ENCODE peak calls at places on chromosomes 2 and 18, in four cellular contexts. W, L, P and M are unnamed samples.

GRCh38 chr2:1055014-1055595 is 104.5 kb downstream of the SNTG2 start:
- DNase-seq in W (no peak), P (no peak), L (peak), M (no peak)

GRCh38 chr2:124325667-124326425 is 300.8 kb downstream of the CNTNAP5 start:
- DNase-seq in W (peak), L (peak), P (no peak), M (no peak)

GRCh38 chr2:43178055-43178598 is 48.3 kb downstream of the ZFP36L2 start:
- DNase-seq in L (no peak), P (no peak), W (no peak), M (no peak)

GRCh38 chr2:129877795-129878775 is 101.4 kb upstream of the RAB6C start:
- DNase-seq in W (peak), L (peak), P (peak), M (no peak)

GRCh38 chr2:101958071-101958470 is 33.7 kb upstream of the IL1R2 start:
- DNase-seq in W (no peak), P (no peak), L (peak), M (no peak)

GRCh38 chr2:236600158-236600557 is 30.5 kb downstream of the ACKR3 start:
- DNase-seq in L (no peak), W (no peak), P (no peak), M (no peak)

GRCh38 chr2:26016012-26016742 is 17.7 kb upstream of the RAB10 start:
- DNase-seq in P (no peak), L (peak), W (no peak), M (no peak)

GRCh38 chr18:23617412-23618009 is 31.2 kb upstream of the NPC1 start:
- DNase-seq in W (no peak), L (no peak), P (no peak), M (peak)

GRCh38 chr2:88458633-88459032 is 6.1 kb upstream of the FOXI3 start:
- DNase-seq in L (no peak), W (no peak), P (no peak), M (no peak)

GRCh38 chr2:203328735-203329549 is 748 bp downstream of the ABI2 start:
- DNase-seq in W (no peak), P (peak), L (peak), M (peak)

GRCh38 chr2:197839327-197839726 is 34.9 kb downstream of the PLCL1 start:
- DNase-seq in P (no peak), L (no peak), W (no peak), M (no peak)

GRCh38 chr2:160246356-160246755 is 46.3 kb upstream of the ITGB6 start:
- DNase-seq in W (no peak), L (no peak), P (no peak), M (no peak)

GRCh38 chr18:58161659-58162058 is 117.6 kb downstream of the NEDD4L start:
- DNase-seq in W (no peak), P (no peak), L (peak), M (no peak)

GRCh38 chr2:205731521-205731965 is 49.2 kb downstream of the NRP2 start:
- DNase-seq in P (no peak), W (no peak), L (peak), M (no peak)

GRCh38 chr2:166032361-166032760 is 78.8 kb upstream of the TTC21B start:
- DNase-seq in P (no peak), W (no peak), L (no peak), M (no peak)

GRCh38 chr18:56648307-56648706 is 2.9 kb upstream of the WDR7 start:
- DNase-seq in P (no peak), L (no peak), W (no peak), M (no peak)

GRCh38 chr18:56650944-56651770 is at the start of gene WDR7:
- DNase-seq in P (peak), L (peak), W (peak), M (peak)

GRCh38 chr18:56652802-56653201 is 1.6 kb downstream of the WDR7 start:
- DNase-seq in L (no peak), W (peak), P (no peak), M (no peak)

GRCh38 chr18:56651771-56652092 is 573 bp downstream of the WDR7 start:
- DNase-seq in P (no peak), W (no peak), L (no peak), M (no peak)

DNA sequence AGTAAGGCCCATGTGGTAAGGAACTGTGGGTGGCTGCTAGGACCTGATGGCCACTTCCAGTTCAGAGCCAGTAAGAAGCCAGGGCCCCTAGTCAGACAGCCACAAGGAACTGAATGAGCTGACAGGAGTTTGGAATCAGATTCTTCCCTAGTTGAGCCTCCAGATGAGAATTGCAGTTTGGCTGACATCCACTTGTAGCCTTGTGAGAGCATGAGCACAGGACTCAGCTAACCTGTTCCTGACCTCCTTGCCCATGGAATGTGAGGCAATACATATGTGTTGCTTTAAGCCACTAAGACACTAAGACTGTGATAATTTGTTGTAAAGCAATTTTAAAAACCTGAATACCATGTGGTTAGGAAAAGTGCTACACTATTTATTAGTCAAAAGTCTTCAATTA is 1.1 kb upstream of the WDR7 start:
- DNase-seq in P (no peak), L (no peak), W (no peak), M (no peak)
- H3K4me3 ChIP-seq in P (no peak), L (no peak), W (peak), M (no peak)

GRCh38 chr2:121282800-121283382 is 2.1 kb downstream of the TFCP2L1 start:
- DNase-seq in P (no peak), L (no peak), W (no peak), M (no peak)
- H3K4me3 ChIP-seq in P (no peak), L (no peak), W (no peak), M (no peak)

GRCh38 chr18:6054443-6054842 is 159.1 kb upstream of the TMEM200C start:
- DNase-seq in L (no peak), W (no peak), P (no peak), M (no peak)

GRCh38 chr18:6055711-6056110 is 160.4 kb upstream of the TMEM200C start:
- DNase-seq in W (no peak), L (peak), P (no peak), M (no peak)

GRCh38 chr18:6057604-6058003 is 162.3 kb upstream of the TMEM200C start:
- DNase-seq in W (no peak), P (no peak), L (peak), M (no peak)

GRCh38 chr18:6058941-6059340 is 163.6 kb upstream of the TMEM200C start:
- DNase-seq in L (no peak), P (no peak), W (no peak), M (no peak)

GRCh38 chr18:6056171-6056932 is 161.0 kb upstream of the TMEM200C start:
- DNase-seq in W (no peak), P (no peak), L (peak), M (peak)
- H3K4me3 ChIP-seq in W (no peak), P (no peak), L (no peak), M (no peak)

DNA sequence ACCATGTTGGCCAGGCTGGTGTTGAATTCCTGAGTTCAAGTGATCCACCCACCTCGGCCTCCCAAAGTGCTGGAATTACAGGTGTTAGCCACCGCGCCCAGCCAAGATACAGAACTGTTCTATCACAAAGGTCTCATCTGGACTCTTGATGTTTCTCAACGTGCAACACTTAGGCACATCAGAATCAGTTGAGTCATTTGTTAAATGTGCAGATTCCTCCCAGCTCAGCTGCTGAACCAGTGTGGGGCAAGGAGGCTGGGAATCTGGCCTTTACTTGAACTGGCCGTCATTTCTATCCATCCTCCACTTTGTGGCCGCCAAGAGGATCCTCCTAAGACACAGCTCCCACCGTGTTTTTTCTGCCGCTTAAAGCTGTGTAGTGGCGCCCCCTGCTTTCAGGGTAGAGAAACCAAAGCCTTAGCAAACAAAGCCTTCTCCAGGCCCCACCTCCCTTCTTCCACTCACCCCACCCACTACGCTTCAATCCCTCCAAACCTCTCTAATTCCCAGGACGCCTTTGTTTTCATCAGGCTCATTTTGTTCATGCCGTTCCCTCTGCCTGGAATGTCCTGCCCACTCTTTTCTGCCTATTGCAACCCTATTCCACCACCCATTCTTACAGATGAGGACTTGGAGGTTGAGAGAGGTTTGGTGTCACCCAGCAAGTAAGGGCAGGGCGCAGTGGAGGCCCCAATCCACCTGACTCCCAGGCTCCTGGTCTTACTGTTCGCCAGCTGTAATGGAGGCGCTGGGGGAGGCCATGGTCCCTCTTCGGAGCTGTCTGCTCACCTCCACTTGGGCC is 776 bp upstream of the SPEG start:
- DNase-seq in P (peak), L (peak), W (peak), M (peak)
- H3K4me3 ChIP-seq in P (peak), L (peak), W (no peak), M (no peak)

DNA sequence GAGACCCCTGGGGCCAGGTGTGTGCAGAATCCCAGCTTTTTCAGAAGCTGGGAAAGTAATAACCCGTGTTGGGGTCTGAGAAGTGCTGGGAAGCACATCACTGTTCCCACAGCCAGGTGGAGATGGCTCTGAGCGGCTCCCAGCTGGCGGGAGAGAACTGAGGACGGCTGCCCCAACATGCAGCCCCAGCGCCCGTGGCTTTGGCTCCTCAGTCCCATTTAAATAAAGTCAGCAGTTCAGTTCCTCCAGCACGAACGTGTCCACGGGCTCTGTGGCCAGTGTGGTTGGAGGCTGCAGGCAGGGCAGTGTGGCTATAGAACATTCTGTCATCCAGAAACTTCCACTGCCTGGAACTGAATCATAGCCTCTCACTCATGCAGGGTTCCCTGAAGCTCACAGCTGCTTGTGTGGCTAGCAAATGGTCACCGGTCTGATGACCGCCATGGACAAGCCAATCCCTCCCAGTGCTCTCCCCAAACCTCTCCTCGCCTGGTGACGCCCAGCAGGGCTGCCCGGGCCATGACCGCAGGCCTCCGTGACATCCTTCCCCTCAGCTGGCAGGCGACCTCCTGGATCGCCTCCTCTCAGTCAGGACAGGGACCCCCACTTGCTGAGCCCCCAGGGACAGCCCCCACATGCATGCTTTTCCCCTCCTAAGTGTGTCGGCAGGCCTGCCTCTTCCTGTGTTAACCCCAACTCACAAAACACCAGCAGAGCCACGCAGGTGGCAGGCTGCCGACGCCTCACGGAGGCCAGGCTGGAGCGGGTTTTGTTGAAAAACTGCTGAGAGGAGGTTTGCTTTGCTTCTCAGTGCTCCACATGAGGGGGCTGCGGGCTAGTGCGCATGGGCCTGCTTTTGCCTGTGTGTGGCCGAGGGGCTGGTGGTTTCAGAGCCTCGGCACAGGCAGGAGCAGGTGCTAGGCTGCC is 1.3 kb downstream of the RTP5 start:
- DNase-seq in L (no peak), W (peak), P (no peak), M (no peak)
- H3K4me3 ChIP-seq in L (no peak), W (no peak), P (no peak), M (no peak)

GRCh38 chr2:207333599-207334308 is 168.0 kb upstream of the KLF7 start:
- DNase-seq in W (no peak), L (peak), P (no peak), M (no peak)

GRCh38 chr2:207332473-207333212 is 166.9 kb upstream of the KLF7 start:
- DNase-seq in W (no peak), P (no peak), L (peak), M (peak)

GRCh38 chr2:207334631-207335371 is 169.1 kb upstream of the KLF7 start:
- DNase-seq in W (no peak), L (peak), P (peak), M (peak)

GRCh38 chr2:207331674-207332073 is 165.9 kb upstream of the KLF7 start:
- DNase-seq in L (no peak), P (no peak), W (no peak), M (no peak)

DNA sequence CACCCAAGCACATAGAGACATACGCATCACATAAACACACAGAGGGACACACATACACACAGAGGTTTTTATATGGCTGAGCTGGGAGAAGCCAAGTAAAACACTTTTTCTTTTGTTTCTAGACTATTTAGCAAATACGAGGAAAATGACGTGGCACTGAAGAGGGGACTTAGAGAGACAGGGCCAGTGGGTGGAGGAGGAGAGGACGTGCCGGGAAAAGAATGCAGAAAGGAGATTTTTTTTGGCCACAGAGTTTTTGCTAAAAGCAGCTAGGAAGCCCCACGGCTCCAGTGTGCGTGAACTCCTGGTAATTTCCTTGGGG is 168.5 kb upstream of the KLF7 start:
- DNase-seq in W (no peak), P (no peak), L (no peak), M (no peak)
- H3K4me3 ChIP-seq in W (no peak), P (peak), L (no peak), M (peak)

GRCh38 chr2:148552675-148553331 is 91.7 kb upstream of the EPC2 start:
- DNase-seq in P (no peak), L (no peak), W (peak), M (peak)
- H3K4me3 ChIP-seq in P (peak), L (no peak), W (peak), M (peak)

DNA sequence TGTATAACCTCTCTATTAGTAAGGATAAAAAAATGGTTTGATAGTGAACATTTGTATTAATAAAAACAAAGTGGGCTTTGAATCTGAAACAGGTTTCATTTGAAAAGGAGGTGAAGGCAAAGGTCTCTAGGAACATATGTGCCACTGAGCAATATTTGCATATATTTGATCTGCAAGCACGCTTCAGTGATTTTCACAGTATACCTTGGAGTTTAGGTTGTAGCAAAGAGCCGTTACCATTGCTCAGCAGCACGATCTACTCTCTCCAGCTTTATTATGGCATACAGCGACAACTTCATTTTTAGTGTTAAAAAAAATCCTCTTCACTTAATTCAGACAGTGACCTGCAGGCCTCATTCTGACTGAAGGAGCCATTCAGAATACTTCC is 75.8 kb upstream of the ZEB2 start:
- DNase-seq in L (no peak), P (no peak), W (no peak), M (peak)
- H3K4me3 ChIP-seq in L (no peak), P (no peak), W (no peak), M (no peak)

GRCh38 chr2:144389151-144389929 is 130.6 kb downstream of the ZEB2 start:
- DNase-seq in L (no peak), W (no peak), P (no peak), M (no peak)
- H3K4me3 ChIP-seq in L (no peak), W (no peak), P (no peak), M (no peak)